ENCODE peak calls at places on chromosomes 12 and 14, in seven cellular contexts. One of them, this sample, is unnamed.

GRCh38 chr14:65179918-65180724 is 77.8 kb upstream of the MAX start:
- DNase-seq in tibial nerve: no peak
- DNase-seq in dorsolateral prefrontal cortex: peak
- DNase-seq in HFFc6: peak
- DNase-seq in cardiac muscle cell: no peak
- DNase-seq in lower leg skin: peak
- DNase-seq in A549: peak
- DNase-seq in this sample: no peak

GRCh38 chr14:61003571-61003970 is 22.5 kb downstream of the SLC38A6 start:
- DNase-seq in tibial nerve: no peak
- DNase-seq in dorsolateral prefrontal cortex: no peak
- DNase-seq in HFFc6: peak
- DNase-seq in cardiac muscle cell: no peak
- DNase-seq in lower leg skin: no peak
- DNase-seq in A549: no peak
- DNase-seq in this sample: no peak

GRCh38 chr14:54697806-54698205 is 130.9 kb downstream of the SAMD4A start:
- DNase-seq in tibial nerve: no peak
- DNase-seq in dorsolateral prefrontal cortex: no peak
- DNase-seq in HFFc6: no peak
- DNase-seq in cardiac muscle cell: no peak
- DNase-seq in lower leg skin: no peak
- DNase-seq in A549: no peak
- DNase-seq in this sample: no peak

GRCh38 chr12:89566615-89567014 is 40.8 kb upstream of the POC1B start:
- DNase-seq in tibial nerve: no peak
- DNase-seq in dorsolateral prefrontal cortex: no peak
- DNase-seq in HFFc6: peak
- DNase-seq in cardiac muscle cell: peak
- DNase-seq in lower leg skin: no peak
- DNase-seq in A549: no peak
- DNase-seq in this sample: no peak

GRCh38 chr14:74483321-74483720 is 9.8 kb downstream of the NPC2 start:
- DNase-seq in tibial nerve: no peak
- DNase-seq in dorsolateral prefrontal cortex: no peak
- DNase-seq in HFFc6: no peak
- DNase-seq in cardiac muscle cell: no peak
- DNase-seq in lower leg skin: no peak
- DNase-seq in A549: no peak
- DNase-seq in this sample: no peak

GRCh38 chr12:66393890-66394289 is 91.6 kb downstream of the HELB start:
- DNase-seq in tibial nerve: no peak
- DNase-seq in dorsolateral prefrontal cortex: no peak
- DNase-seq in HFFc6: no peak
- DNase-seq in cardiac muscle cell: no peak
- DNase-seq in lower leg skin: no peak
- DNase-seq in A549: no peak
- DNase-seq in this sample: no peak

GRCh38 chr14:80124794-80125193 is 86.5 kb downstream of the DIO2 start:
- DNase-seq in tibial nerve: no peak
- DNase-seq in dorsolateral prefrontal cortex: no peak
- DNase-seq in HFFc6: no peak
- DNase-seq in cardiac muscle cell: no peak
- DNase-seq in lower leg skin: no peak
- DNase-seq in A549: no peak
- DNase-seq in this sample: no peak

GRCh38 chr12:13880613-13881012 is 100.8 kb downstream of the GRIN2B start:
- DNase-seq in tibial nerve: no peak
- DNase-seq in dorsolateral prefrontal cortex: no peak
- DNase-seq in HFFc6: no peak
- DNase-seq in cardiac muscle cell: no peak
- DNase-seq in lower leg skin: no peak
- DNase-seq in A549: no peak
- DNase-seq in this sample: no peak

GRCh38 chr12:21694660-21695059 is 37.0 kb upstream of the LDHB start:
- DNase-seq in tibial nerve: no peak
- DNase-seq in dorsolateral prefrontal cortex: no peak
- DNase-seq in HFFc6: no peak
- DNase-seq in cardiac muscle cell: no peak
- DNase-seq in lower leg skin: no peak
- DNase-seq in A549: no peak
- DNase-seq in this sample: no peak

GRCh38 chr12:108689314-108690190 is 41.8 kb downstream of the CORO1C start:
- DNase-seq in tibial nerve: no peak
- DNase-seq in dorsolateral prefrontal cortex: no peak
- DNase-seq in HFFc6: no peak
- DNase-seq in cardiac muscle cell: peak
- DNase-seq in lower leg skin: no peak
- DNase-seq in A549: peak
- DNase-seq in this sample: no peak

GRCh38 chr14:92486881-92487280 is 26.7 kb upstream of the RIN3 start:
- DNase-seq in tibial nerve: no peak
- DNase-seq in dorsolateral prefrontal cortex: no peak
- DNase-seq in HFFc6: no peak
- DNase-seq in cardiac muscle cell: no peak
- DNase-seq in lower leg skin: no peak
- DNase-seq in A549: no peak
- DNase-seq in this sample: no peak

GRCh38 chr14:57492859-57493258 is 798 bp downstream of the CCDC198 start:
- DNase-seq in tibial nerve: no peak
- DNase-seq in dorsolateral prefrontal cortex: no peak
- DNase-seq in HFFc6: peak
- DNase-seq in cardiac muscle cell: no peak
- DNase-seq in lower leg skin: no peak
- DNase-seq in A549: peak
- DNase-seq in this sample: no peak

GRCh38 chr12:123608192-123608591 is 6.3 kb downstream of the DDX55 start:
- DNase-seq in tibial nerve: no peak
- DNase-seq in dorsolateral prefrontal cortex: no peak
- DNase-seq in HFFc6: no peak
- DNase-seq in cardiac muscle cell: no peak
- DNase-seq in lower leg skin: no peak
- DNase-seq in A549: no peak
- DNase-seq in this sample: no peak

GRCh38 chr12:12717586-12718381 is 616 bp downstream of the CDKN1B start:
- DNase-seq in tibial nerve: peak
- DNase-seq in dorsolateral prefrontal cortex: peak
- DNase-seq in HFFc6: no peak
- DNase-seq in cardiac muscle cell: no peak
- DNase-seq in lower leg skin: peak
- DNase-seq in A549: peak
- DNase-seq in this sample: peak

GRCh38 chr12:45613306-45613705 is 116.2 kb upstream of the ARID2 start:
- DNase-seq in tibial nerve: no peak
- DNase-seq in dorsolateral prefrontal cortex: no peak
- DNase-seq in HFFc6: peak
- DNase-seq in cardiac muscle cell: no peak
- DNase-seq in lower leg skin: no peak
- DNase-seq in A549: no peak
- DNase-seq in this sample: no peak

GRCh38 chr12:109861689-109862314 is 18.5 kb downstream of the GLTP start:
- DNase-seq in tibial nerve: no peak
- DNase-seq in dorsolateral prefrontal cortex: no peak
- DNase-seq in HFFc6: no peak
- DNase-seq in cardiac muscle cell: no peak
- DNase-seq in lower leg skin: no peak
- DNase-seq in A549: no peak
- DNase-seq in this sample: no peak

GRCh38 chr12:130288201-130288600 is 49.5 kb upstream of the PIWIL1 start:
- DNase-seq in tibial nerve: no peak
- DNase-seq in dorsolateral prefrontal cortex: no peak
- DNase-seq in HFFc6: no peak
- DNase-seq in cardiac muscle cell: no peak
- DNase-seq in lower leg skin: no peak
- DNase-seq in A549: no peak
- DNase-seq in this sample: no peak

GRCh38 chr14:68471029-68471963 is 321.6 kb downstream of the ZFP36L1 start:
- DNase-seq in tibial nerve: no peak
- DNase-seq in dorsolateral prefrontal cortex: no peak
- DNase-seq in HFFc6: no peak
- DNase-seq in cardiac muscle cell: no peak
- DNase-seq in lower leg skin: no peak
- DNase-seq in A549: no peak
- DNase-seq in this sample: no peak

DNA sequence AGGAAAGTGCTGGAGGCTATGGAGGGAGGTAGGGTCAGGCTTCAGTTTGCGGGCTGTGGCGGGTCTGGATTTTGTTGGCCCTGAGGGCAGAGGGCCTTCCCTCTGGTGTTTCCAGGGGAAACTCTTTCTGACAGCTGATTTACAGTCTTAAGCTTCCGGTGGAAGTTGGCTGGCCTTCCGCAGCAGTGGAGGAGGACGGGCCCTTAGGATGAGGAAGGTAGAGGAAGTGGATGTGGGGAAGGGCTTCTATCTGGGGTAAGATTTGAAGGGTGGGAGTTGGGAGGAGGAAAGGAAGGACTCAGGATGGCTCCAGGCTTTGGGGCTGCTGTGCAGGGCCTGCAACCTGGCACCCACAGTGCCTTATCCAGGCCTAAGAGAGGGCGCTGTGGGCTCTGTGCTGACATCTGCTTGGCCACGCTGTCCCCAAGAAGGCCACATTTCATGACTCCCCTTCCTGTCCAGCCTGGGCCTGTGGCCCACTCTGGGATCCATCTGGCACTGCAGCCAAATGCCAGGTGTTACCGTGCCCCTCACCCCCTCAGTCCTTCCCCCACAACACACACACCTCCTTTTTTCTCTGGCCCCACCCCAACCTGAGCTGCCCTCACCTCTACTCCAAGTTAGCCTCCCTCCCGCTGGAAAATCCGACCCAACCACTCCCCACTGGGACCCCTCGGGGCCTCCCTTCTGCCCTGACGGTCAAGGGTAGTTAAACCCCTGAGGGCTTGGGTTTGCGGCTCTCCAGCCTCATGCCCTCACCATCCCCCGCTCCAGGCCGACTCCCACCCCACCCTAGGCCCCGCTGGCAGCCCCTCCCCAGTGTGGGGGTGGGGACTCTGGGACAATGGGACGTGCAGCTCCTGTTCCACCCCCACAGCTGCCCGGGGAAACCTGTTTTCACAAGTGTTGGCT is 7.7 kb upstream of the PPP1R13B start:
- DNase-seq in tibial nerve: no peak
- DNase-seq in dorsolateral prefrontal cortex: no peak
- DNase-seq in HFFc6: no peak
- DNase-seq in cardiac muscle cell: peak
- DNase-seq in lower leg skin: no peak
- DNase-seq in A549: no peak
- DNase-seq in this sample: peak
- TF ChIP-seq CTCF in tibial nerve: no peak
- TF ChIP-seq CTCF in dorsolateral prefrontal cortex: no peak
- TF ChIP-seq CTCF in HFFc6: no peak
- TF ChIP-seq CTCF in cardiac muscle cell: no peak
- TF ChIP-seq CTCF in lower leg skin: no peak
- TF ChIP-seq CTCF in A549: no peak
- TF ChIP-seq CTCF in this sample: no peak

GRCh38 chr14:102811254-102811963 is 34.2 kb downstream of the TRAF3 start:
- DNase-seq in tibial nerve: no peak
- DNase-seq in dorsolateral prefrontal cortex: no peak
- DNase-seq in HFFc6: no peak
- DNase-seq in cardiac muscle cell: no peak
- DNase-seq in lower leg skin: no peak
- DNase-seq in A549: no peak
- DNase-seq in this sample: no peak

GRCh38 chr14:102810523-102810922 is 33.3 kb downstream of the TRAF3 start:
- DNase-seq in tibial nerve: no peak
- DNase-seq in dorsolateral prefrontal cortex: no peak
- DNase-seq in HFFc6: no peak
- DNase-seq in cardiac muscle cell: no peak
- DNase-seq in lower leg skin: no peak
- DNase-seq in A549: no peak
- DNase-seq in this sample: no peak

GRCh38 chr14:102806447-102806846 is 29.2 kb downstream of the TRAF3 start:
- DNase-seq in tibial nerve: no peak
- DNase-seq in dorsolateral prefrontal cortex: no peak
- DNase-seq in HFFc6: no peak
- DNase-seq in cardiac muscle cell: no peak
- DNase-seq in lower leg skin: no peak
- DNase-seq in A549: no peak
- DNase-seq in this sample: no peak

GRCh38 chr14:102811971-102812370 is 34.7 kb downstream of the TRAF3 start:
- DNase-seq in tibial nerve: no peak
- DNase-seq in dorsolateral prefrontal cortex: no peak
- DNase-seq in HFFc6: no peak
- DNase-seq in cardiac muscle cell: no peak
- DNase-seq in lower leg skin: no peak
- DNase-seq in A549: no peak
- DNase-seq in this sample: no peak

GRCh38 chr14:102809870-102810269 is 32.6 kb downstream of the TRAF3 start:
- DNase-seq in tibial nerve: no peak
- DNase-seq in dorsolateral prefrontal cortex: no peak
- DNase-seq in HFFc6: no peak
- DNase-seq in cardiac muscle cell: no peak
- DNase-seq in lower leg skin: no peak
- DNase-seq in A549: no peak
- DNase-seq in this sample: no peak
- TF ChIP-seq CTCF in tibial nerve: no peak
- TF ChIP-seq CTCF in dorsolateral prefrontal cortex: no peak
- TF ChIP-seq CTCF in HFFc6: no peak
- TF ChIP-seq CTCF in cardiac muscle cell: no peak
- TF ChIP-seq CTCF in lower leg skin: no peak
- TF ChIP-seq CTCF in A549: no peak
- TF ChIP-seq CTCF in this sample: no peak

DNA sequence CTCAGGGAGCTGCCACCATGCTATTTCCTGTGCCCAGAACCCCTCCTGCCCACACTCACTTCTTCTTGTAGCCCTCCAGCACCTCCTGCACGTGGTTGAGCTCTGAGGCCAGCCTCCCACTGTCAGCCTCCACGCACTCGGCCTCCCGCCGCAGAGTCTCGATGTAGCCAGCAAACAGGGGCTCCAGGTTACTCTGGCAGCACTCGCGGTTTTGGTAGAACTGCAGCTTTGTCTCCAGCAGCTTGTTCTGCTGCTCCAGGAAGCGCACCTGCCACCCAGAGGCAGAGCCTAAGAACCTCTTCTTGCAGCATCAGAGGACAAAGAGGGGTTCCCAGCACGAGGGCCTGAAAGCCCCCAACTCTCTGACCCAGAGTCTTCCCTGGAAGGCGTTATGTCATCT is 2.1 kb downstream of the KRT83 start:
- DNase-seq in tibial nerve: no peak
- DNase-seq in dorsolateral prefrontal cortex: no peak
- DNase-seq in HFFc6: no peak
- DNase-seq in cardiac muscle cell: peak
- DNase-seq in lower leg skin: peak
- DNase-seq in A549: peak
- DNase-seq in this sample: peak
- TF ChIP-seq CTCF in tibial nerve: no peak
- TF ChIP-seq CTCF in dorsolateral prefrontal cortex: no peak
- TF ChIP-seq CTCF in HFFc6: no peak
- TF ChIP-seq CTCF in cardiac muscle cell: no peak
- TF ChIP-seq CTCF in lower leg skin: no peak
- TF ChIP-seq CTCF in A549: peak
- TF ChIP-seq CTCF in this sample: no peak

GRCh38 chr12:52692253-52692652 is 11.1 kb downstream of the KRT77 start:
- DNase-seq in tibial nerve: no peak
- DNase-seq in dorsolateral prefrontal cortex: no peak
- DNase-seq in HFFc6: no peak
- DNase-seq in cardiac muscle cell: peak
- DNase-seq in lower leg skin: no peak
- DNase-seq in A549: peak
- DNase-seq in this sample: no peak
- TF ChIP-seq CTCF in tibial nerve: no peak
- TF ChIP-seq CTCF in dorsolateral prefrontal cortex: no peak
- TF ChIP-seq CTCF in HFFc6: no peak
- TF ChIP-seq CTCF in cardiac muscle cell: peak
- TF ChIP-seq CTCF in lower leg skin: no peak
- TF ChIP-seq CTCF in A549: peak
- TF ChIP-seq CTCF in this sample: no peak